ENCODE peak calls at places on chromosome 20, in four cellular contexts. O, J, D and N are unnamed samples.

GRCh38 chr20:42435230-42435629 is 754.5 kb downstream of the PTPRT start:
- DNase-seq in J (no peak), D (no peak), O (no peak), N (peak)

GRCh38 chr20:4082406-4083102 is 67.2 kb upstream of the RNF24 start:
- DNase-seq in O (no peak), J (peak), D (peak), N (peak)

GRCh38 chr20:52937701-52938100 is 34.5 kb upstream of the TSHZ2 start:
- DNase-seq in O (no peak), D (no peak), J (no peak), N (no peak)

GRCh38 chr20:61835791-61836350 is 229.8 kb downstream of the TAF4 start:
- DNase-seq in J (no peak), D (no peak), O (no peak), N (no peak)

GRCh38 chr20:62030834-62031434 is 34.7 kb downstream of the TAF4 start:
- DNase-seq in O (no peak), J (no peak), D (no peak), N (peak)

GRCh38 chr20:2740702-2741101 is 48.1 kb downstream of the EBF4 start:
- DNase-seq in J (no peak), O (no peak), D (no peak), N (no peak)

GRCh38 chr20:36097751-36098151 is 56.8 kb upstream of the EPB41L1 start:
- DNase-seq in D (no peak), J (no peak), O (no peak), N (no peak)

GRCh38 chr20:42277203-42277602 is 659.0 kb upstream of the CHD6 start:
- DNase-seq in J (no peak), D (no peak), O (no peak), N (no peak)

GRCh38 chr20:4961746-4962145 is 39.6 kb downstream of the SLC23A2 start:
- DNase-seq in O (no peak), D (peak), J (peak), N (no peak)

GRCh38 chr20:38726849-38727601 is 2.7 kb downstream of the SLC32A1 start:
- DNase-seq in D (peak), J (no peak), O (no peak), N (no peak)

GRCh38 chr20:62543470-62544302 is 67.9 kb upstream of the GATA5 start:
- DNase-seq in J (peak), O (no peak), D (peak), N (no peak)

GRCh38 chr20:55271370-55271769 is 733.9 kb downstream of the CBLN4 start:
- DNase-seq in J (no peak), D (no peak), O (no peak), N (no peak)

GRCh38 chr20:973785-974194 is 28.3 kb downstream of the RSPO4 start:
- DNase-seq in D (peak), O (peak), J (peak), N (peak)

GRCh38 chr20:53989401-53989800 is 81.0 kb downstream of the BCAS1 start:
- DNase-seq in O (no peak), J (no peak), D (no peak), N (no peak)

GRCh38 chr20:11467436-11467835 is 450.3 kb upstream of the BTBD3 start:
- DNase-seq in O (no peak), D (no peak), J (no peak), N (no peak)

GRCh38 chr20:4697189-4697873 is 24.4 kb upstream of the PRND start:
- DNase-seq in O (no peak), J (no peak), D (no peak), N (no peak)

GRCh38 chr20:13649548-13649947 is 10.8 kb upstream of the TASP1 start:
- DNase-seq in D (peak), O (no peak), J (peak), N (no peak)

GRCh38 chr20:21968486-21968885 is 263.0 kb downstream of the PAX1 start:
- DNase-seq in D (peak), O (no peak), J (no peak), N (no peak)

GRCh38 chr20:59737073-59737691 is 132.8 kb downstream of the PHACTR3 start:
- DNase-seq in J (no peak), O (no peak), D (no peak), N (no peak)

GRCh38 chr20:60786686-60787217 is 465.3 kb upstream of the CDH4 start:
- DNase-seq in D (no peak), J (no peak), O (no peak), N (no peak)

GRCh38 chr20:5073154-5074049 is 46.4 kb downstream of the PCNA start:
- DNase-seq in O (peak), J (peak), D (peak), N (no peak)

GRCh38 chr20:56875052-56875663 is 246.1 kb downstream of the TFAP2C start:
- DNase-seq in J (peak), O (peak), D (peak), N (peak)

GRCh38 chr20:1844723-1845523 is 50.3 kb upstream of the SIRPA start:
- DNase-seq in J (peak), D (peak), O (no peak), N (peak)

GRCh38 chr20:2544211-2544610 is 7.8 kb downstream of the TMC2 start:
- DNase-seq in J (no peak), D (peak), O (no peak), N (no peak)

GRCh38 chr20:23305098-23305497 is 45.5 kb upstream of the NXT1 start:
- DNase-seq in J (no peak), O (no peak), D (peak), N (no peak)

GRCh38 chr20:23143098-23143497 is 57.0 kb upstream of the CD93 start:
- DNase-seq in O (peak), J (peak), D (peak), N (no peak)

GRCh38 chr20:38764563-38765355 is 16.5 kb downstream of the ACTR5 start:
- DNase-seq in D (peak), O (peak), J (peak), N (no peak)

GRCh38 chr20:8094415-8094818 is 37.6 kb upstream of the PLCB1 start:
- DNase-seq in O (no peak), J (peak), D (peak), N (no peak)

GRCh38 chr20:47125553-47126373 is 230.7 kb downstream of the ZMYND8 start:
- DNase-seq in O (no peak), D (peak), J (no peak), N (no peak)

GRCh38 chr20:56595746-56596478 is 33.2 kb upstream of the TFAP2C start:
- DNase-seq in J (no peak), O (no peak), D (no peak), N (no peak)

GRCh38 chr20:32274359-32274758 is 3.1 kb upstream of the KIF3B start:
- DNase-seq in D (no peak), J (no peak), O (no peak), N (no peak)

GRCh38 chr20:32282461-32282860 is 5.0 kb downstream of the KIF3B start:
- DNase-seq in D (no peak), J (no peak), O (no peak), N (no peak)

GRCh38 chr20:32281711-32282110 is 4.3 kb downstream of the KIF3B start:
- DNase-seq in J (no peak), D (no peak), O (no peak), N (no peak)

GRCh38 chr20:32277361-32278198 is at the start of gene KIF3B:
- DNase-seq in O (peak), D (peak), J (peak), N (peak)

GRCh38 chr20:32278199-32278643 is 770 bp downstream of the KIF3B start:
- DNase-seq in D (peak), O (no peak), J (no peak), N (no peak)
- TF ChIP-seq EZH2phosphoT487 in D (no peak), O (no peak), J (no peak), N (no peak)

DNA sequence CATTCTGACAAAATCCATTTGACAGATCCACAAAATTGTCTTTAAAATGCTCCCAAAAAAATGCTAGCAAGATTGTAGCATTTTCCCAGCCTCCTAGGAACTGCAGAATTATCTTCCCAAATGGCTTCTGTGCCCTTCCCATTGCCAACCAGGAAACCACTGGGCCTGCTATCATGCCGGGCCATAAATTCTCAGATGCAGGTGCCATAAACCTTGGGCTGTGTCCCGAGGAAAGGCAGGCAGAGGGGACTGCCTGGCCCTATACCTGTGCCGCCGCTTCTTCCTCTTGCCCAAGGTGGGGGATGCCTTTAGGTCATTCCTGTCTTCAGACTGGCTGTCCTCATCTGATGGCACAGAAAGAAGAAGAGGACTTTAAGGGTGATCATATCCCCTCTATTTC is 2.8 kb downstream of the VSX1 start:
- DNase-seq in O (no peak), J (no peak), D (no peak), N (no peak)
- TF ChIP-seq EZH2phosphoT487 in O (no peak), J (no peak), D (no peak), N (no peak)

GRCh38 chr20:44264287-44264686 is 17.2 kb downstream of the GDAP1L1 start:
- DNase-seq in J (peak), D (peak), O (no peak), N (no peak)
- TF ChIP-seq EZH2phosphoT487 in J (no peak), D (no peak), O (no peak), N (no peak)

GRCh38 chr20:63645218-63645617 is 8.0 kb downstream of the STMN3 start:
- DNase-seq in J (no peak), O (no peak), D (no peak), N (no peak)

GRCh38 chr20:63643499-63643898 is 9.7 kb downstream of the STMN3 start:
- DNase-seq in J (no peak), D (no peak), O (no peak), N (no peak)

GRCh38 chr20:63642518-63643247 is 10.5 kb downstream of the STMN3 start:
- DNase-seq in D (no peak), J (no peak), O (no peak), N (peak)

GRCh38 chr20:63641792-63642517 is 11.3 kb downstream of the STMN3 start:
- DNase-seq in J (peak), O (peak), D (peak), N (peak)

GRCh38 chr20:63643966-63644365 is 9.3 kb downstream of the STMN3 start:
- DNase-seq in J (no peak), D (no peak), O (no peak), N (no peak)
- TF ChIP-seq EZH2phosphoT487 in J (no peak), D (no peak), O (no peak), N (no peak)

GRCh38 chr20:14986656-14987055 is 649.2 kb upstream of the FLRT3 start:
- DNase-seq in D (no peak), O (no peak), J (peak), N (no peak)

GRCh38 chr20:14984305-14984704 is 646.9 kb upstream of the FLRT3 start:
- DNase-seq in O (no peak), D (no peak), J (no peak), N (no peak)

GRCh38 chr20:14986026-14986655 is 648.7 kb upstream of the FLRT3 start:
- DNase-seq in O (no peak), J (peak), D (no peak), N (no peak)

GRCh38 chr20:14989891-14990290 is 652.5 kb upstream of the FLRT3 start:
- DNase-seq in O (no peak), D (no peak), J (no peak), N (no peak)

GRCh38 chr20:14984768-14985622 is 647.6 kb upstream of the FLRT3 start:
- DNase-seq in O (no peak), J (peak), D (no peak), N (no peak)
- TF ChIP-seq EZH2phosphoT487 in O (no peak), J (no peak), D (no peak), N (no peak)

DNA sequence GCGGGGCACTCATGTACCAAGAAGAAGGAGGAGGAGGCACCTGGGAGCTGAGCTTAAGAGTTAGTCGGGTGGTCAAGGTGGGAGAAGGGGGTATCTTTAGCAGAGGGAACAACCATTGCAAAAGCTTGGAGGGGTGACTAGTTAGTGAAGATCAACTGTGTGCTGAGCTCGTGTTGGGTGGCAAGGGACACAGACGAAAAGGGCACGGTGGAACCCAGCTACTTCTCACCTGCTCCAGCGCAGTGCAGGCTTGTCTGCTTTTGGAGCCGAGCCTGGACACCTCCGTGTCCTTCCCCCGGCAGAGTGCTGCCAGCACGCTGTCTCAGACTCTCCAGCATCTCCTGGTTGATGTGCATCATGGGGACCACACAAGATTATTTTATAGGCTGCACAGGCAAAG is 123.2 kb downstream of the CEBPB start:
- DNase-seq in D (no peak), J (no peak), O (no peak), N (no peak)
- TF ChIP-seq EZH2phosphoT487 in D (no peak), J (no peak), O (no peak), N (no peak)

GRCh38 chr20:17637413-17637780 is 44.6 kb downstream of the RRBP1 start:
- DNase-seq in O (no peak), J (no peak), D (no peak), N (no peak)

GRCh38 chr20:17634666-17635319 is 47.2 kb downstream of the RRBP1 start:
- DNase-seq in J (no peak), O (no peak), D (no peak), N (no peak)

GRCh38 chr20:17636523-17637412 is 45.3 kb downstream of the RRBP1 start:
- DNase-seq in J (no peak), O (no peak), D (no peak), N (no peak)

GRCh38 chr20:17635320-17635673 is 46.7 kb downstream of the RRBP1 start:
- DNase-seq in O (no peak), J (no peak), D (no peak), N (no peak)

GRCh38 chr20:17635846-17636245 is 46.2 kb downstream of the RRBP1 start:
- DNase-seq in J (no peak), O (no peak), D (peak), N (no peak)
- TF ChIP-seq EZH2phosphoT487 in J (no peak), O (no peak), D (no peak), N (no peak)

DNA sequence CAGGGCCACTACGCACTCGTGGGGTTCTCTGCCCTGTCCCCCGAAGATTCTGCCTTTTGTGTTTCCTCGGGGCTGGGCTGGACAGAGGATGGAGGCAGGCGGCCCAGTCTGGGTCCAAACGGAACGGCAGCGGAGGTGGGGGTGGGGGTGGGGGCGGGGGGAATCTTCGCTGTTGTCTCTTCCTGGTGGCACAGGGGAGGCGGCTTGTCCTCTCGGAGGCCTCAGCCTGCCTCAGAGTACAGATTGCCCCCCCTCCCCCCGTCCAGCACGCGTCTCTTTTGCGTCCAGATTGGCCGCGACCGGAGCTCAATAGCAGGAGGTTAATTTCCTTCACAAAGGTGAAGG is 1.4 kb upstream of the INSM1 start:
- DNase-seq in J (no peak), D (no peak), O (no peak), N (no peak)
- TF ChIP-seq EZH2phosphoT487 in J (no peak), D (no peak), O (no peak), N (no peak)

GRCh38 chr20:24507182-24507853 is 37.9 kb downstream of the SYNDIG1 start:
- DNase-seq in J (peak), D (no peak), O (no peak), N (peak)
- TF ChIP-seq EZH2phosphoT487 in J (no peak), D (no peak), O (no peak), N (no peak)